ENCODE peak calls at places on chromosomes 13 and 19, in seven cellular contexts. Q is sigmoid colon, J is stomach, T is breast epithelium, B is prostate gland, L is upper lobe of left lung, K is esophagus muscularis mucosa. R is an unnamed sample. For H3K4me1, the result is how much of the 10 kb centered on the place peaks cover.

GRCh38 chr13:105991622-105992254 is 543.7 kb downstream of the EFNB2 start:
- DNase-seq in B (peak), L (no peak), Q (no peak), J (peak), K (peak), T (peak), R (peak)

GRCh38 chr19:41551212-41551610 is 24.8 kb upstream of the CEACAM21 start:
- DNase-seq in T (no peak), B (no peak), J (no peak), L (no peak), Q (peak), K (no peak), R (no peak)

GRCh38 chr13:57286511-57287098 is 119.6 kb downstream of the PRR20E start:
- DNase-seq in J (no peak), K (no peak), T (no peak), Q (no peak), B (no peak), L (peak), R (no peak)

GRCh38 chr19:33191501-33191900 is 2.6 kb upstream of the LRP3 start:
- DNase-seq in K (no peak), T (no peak), L (no peak), Q (peak), J (no peak), B (no peak), R (no peak)

GRCh38 chr13:52695856-52696255 is 43.2 kb downstream of the SUGT1 start:
- DNase-seq in Q (no peak), B (no peak), T (no peak), L (no peak), J (no peak), K (no peak), R (no peak)

GRCh38 chr19:3637621-3638020 is 11.0 kb upstream of the CACTIN start:
- DNase-seq in J (no peak), T (no peak), B (no peak), K (no peak), Q (no peak), L (peak), R (no peak)

GRCh38 chr19:18208098-18208951 is 4.5 kb upstream of the RAB3A start:
- DNase-seq in K (no peak), L (peak), T (no peak), B (no peak), J (no peak), Q (peak), R (no peak)

GRCh38 chr19:6352381-6353165 is 8.8 kb upstream of the CLPP start:
- DNase-seq in T (no peak), K (no peak), J (no peak), L (no peak), B (peak), Q (no peak), R (no peak)

GRCh38 chr13:35512271-35512920 is 35.9 kb upstream of the MAB21L1 start:
- DNase-seq in L (no peak), B (no peak), Q (peak), T (no peak), J (no peak), K (no peak), R (no peak)

GRCh38 chr19:17327654-17328516 is 6.8 kb downstream of the ANO8 start:
- DNase-seq in B (peak), T (peak), Q (peak), J (peak), L (peak), K (no peak), R (no peak)

GRCh38 chr19:40803170-40803856 is 4.3 kb downstream of the EGLN2 start:
- DNase-seq in Q (no peak), B (no peak), K (no peak), T (no peak), J (no peak), L (no peak), R (no peak)

GRCh38 chr13:58369941-58370340 is 738.4 kb downstream of the PCDH17 start:
- DNase-seq in T (no peak), L (no peak), J (no peak), Q (no peak), B (no peak), K (no peak), R (no peak)

GRCh38 chr19:50646074-50646807 is 3.0 kb upstream of the C19orf81 start:
- DNase-seq in K (no peak), B (no peak), L (no peak), T (no peak), Q (no peak), J (no peak), R (no peak)

GRCh38 chr13:100024023-100024422 is 42.4 kb downstream of the ZIC2 start:
- DNase-seq in L (no peak), B (no peak), Q (no peak), J (no peak), T (no peak), K (no peak), R (no peak)

GRCh38 chr13:106619688-106620555 is 52.0 kb upstream of the ARGLU1 start:
- DNase-seq in J (no peak), Q (no peak), B (no peak), L (no peak), T (no peak), K (no peak), R (peak)

GRCh38 chr13:58583961-58584360 is 952.4 kb downstream of the PCDH17 start:
- DNase-seq in K (no peak), B (no peak), J (no peak), Q (no peak), L (no peak), T (no peak), R (no peak)

GRCh38 chr19:44452367-44452766 is 4.1 kb upstream of the ZNF229 start:
- DNase-seq in J (no peak), K (no peak), L (no peak), T (no peak), B (no peak), Q (no peak), R (no peak)

GRCh38 chr19:44451687-44452086 is 3.4 kb upstream of the ZNF229 start:
- DNase-seq in K (no peak), T (no peak), B (no peak), L (peak), J (no peak), Q (no peak), R (no peak)

DNA sequence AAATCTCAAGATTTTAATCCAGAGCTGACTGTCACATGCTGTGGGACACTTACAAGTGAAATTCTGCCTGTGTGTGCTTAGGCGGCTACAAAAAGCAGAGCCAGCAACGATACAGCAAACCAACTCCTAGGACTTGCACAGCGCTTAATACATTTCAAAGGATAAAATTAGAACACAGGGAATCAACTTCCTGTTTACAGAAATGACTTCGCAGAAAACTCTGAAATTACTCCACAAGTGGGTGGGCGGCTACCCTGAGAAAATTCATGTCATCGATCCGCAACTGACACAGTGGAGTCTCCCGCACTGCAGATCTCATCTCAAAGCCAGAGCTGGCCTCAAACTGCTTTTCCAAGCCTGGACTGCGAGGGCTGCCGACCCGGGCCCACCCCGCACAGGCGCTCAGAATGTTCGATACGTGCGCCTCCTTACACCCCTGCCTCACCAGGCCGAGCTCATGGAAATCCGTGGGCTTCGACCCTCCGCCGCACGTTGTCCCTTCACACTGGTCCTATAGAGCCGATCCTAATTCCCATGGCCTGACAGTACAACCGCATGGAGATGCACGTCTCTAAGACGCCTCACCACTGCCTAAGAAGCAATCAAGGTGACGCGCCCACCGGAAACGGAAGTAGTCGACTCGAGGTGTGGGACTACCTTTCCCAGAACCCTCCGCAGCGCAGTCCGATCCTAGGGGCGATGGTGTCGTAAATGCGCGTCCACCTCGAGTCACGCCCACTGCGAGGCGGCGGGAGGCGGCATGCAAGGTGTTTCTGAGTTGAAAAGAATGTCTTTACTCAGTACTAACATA is at the start of gene ZNF229:
- DNase-seq in T (peak), K (peak), J (peak), L (peak), Q (peak), B (peak), R (no peak)
- TF ChIP-seq POLR2AphosphoS5 in T (no peak), K (peak), J (peak), L (no peak), Q (no peak), B (peak), R (no peak)

GRCh38 chr19:46732172-46732938 is 13.5 kb upstream of the FKRP start:
- DNase-seq in B (no peak), L (no peak), T (no peak), Q (no peak), J (no peak), K (no peak), R (no peak)
- TF ChIP-seq POLR2A in B (no peak), L (no peak), T (no peak), Q (no peak), J (no peak), K (no peak), R (no peak)

DNA sequence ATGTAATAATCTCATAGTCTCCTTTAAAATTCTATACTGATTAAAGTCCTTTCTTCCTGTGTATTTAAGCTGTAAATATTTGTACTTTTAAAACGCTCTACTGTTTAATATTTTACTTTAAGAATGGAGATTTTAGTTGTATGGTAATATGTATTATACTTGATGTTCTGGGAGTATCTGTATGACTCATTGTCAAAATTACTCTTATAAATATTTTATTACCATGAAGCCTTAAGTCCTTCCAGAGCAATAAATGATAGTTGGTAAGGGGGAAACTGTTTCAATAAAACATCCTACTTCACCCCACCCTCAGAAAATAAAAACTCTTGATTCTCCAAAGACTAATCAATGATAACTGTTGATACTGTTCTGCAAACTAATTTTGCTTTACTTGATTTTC is 6.4 kb downstream of the PCDH9 start:
- DNase-seq in T (no peak), L (no peak), J (no peak), Q (no peak), K (no peak), B (no peak), R (no peak)
- H3K4me1 ChIP-seq in T (under half), L (under half), J (under half), Q (under half), K (under half), B (under half), R (under half)

DNA sequence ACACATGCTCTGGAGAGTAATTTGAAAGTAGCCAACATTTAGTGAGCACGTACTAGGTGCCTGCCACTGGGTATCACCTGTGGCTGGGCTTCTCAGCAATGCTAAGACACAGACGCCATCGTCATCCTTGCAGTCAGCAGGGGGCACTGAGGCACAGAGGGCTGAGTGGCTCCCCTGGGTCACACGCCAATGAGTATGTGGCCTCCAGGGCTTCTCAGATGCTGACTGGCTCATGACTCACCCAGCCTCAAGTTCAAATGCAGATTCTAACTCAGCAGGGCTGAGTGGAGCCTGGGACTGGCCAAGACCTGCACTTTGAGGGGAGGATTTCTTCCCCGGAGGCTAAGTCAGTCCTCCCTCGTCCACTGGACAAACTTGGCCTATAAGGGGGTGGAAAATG is 115.1 kb upstream of the CACNA1A start:
- DNase-seq in B (no peak), K (no peak), T (no peak), Q (no peak), J (no peak), L (no peak), R (no peak)
- TF ChIP-seq POLR2AphosphoS5 in B (no peak), K (no peak), T (no peak), Q (no peak), J (no peak), L (no peak), R (no peak)

GRCh38 chr19:44164327-44164672 is 600 bp upstream of the ZNF226 start:
- DNase-seq in Q (no peak), L (no peak), B (no peak), J (no peak), K (no peak), T (no peak), R (no peak)

GRCh38 chr19:44163789-44164188 is 1.1 kb upstream of the ZNF226 start:
- DNase-seq in J (no peak), B (no peak), T (no peak), L (no peak), K (no peak), Q (no peak), R (no peak)

GRCh38 chr19:44164673-44165512 is at the start of gene ZNF226:
- DNase-seq in L (no peak), T (peak), J (peak), K (peak), Q (peak), B (peak), R (no peak)
- TF ChIP-seq POLR2A in L (no peak), T (no peak), J (no peak), K (no peak), Q (no peak), B (peak), R (no peak)